ENCODE peak calls at places on chromosomes 16 and 17, in four cellular contexts. R is A549, K is GM12878, N is K562. Y is an unnamed sample.

GRCh38 chr17:29219378-29220047 is 27.1 kb upstream of the CRYBA1 start:
- DNase-seq in R (peak), K (no peak), N (peak), Y (peak)

GRCh38 chr16:17313085-17313611 is 157.6 kb downstream of the XYLT1 start:
- DNase-seq in N (no peak), R (no peak), K (no peak), Y (no peak)

GRCh38 chr17:50903604-50904521 is 37.7 kb upstream of the TOB1 start:
- DNase-seq in N (no peak), K (no peak), R (no peak), Y (no peak)

GRCh38 chr17:80559688-80560290 is 15.2 kb downstream of the RPTOR start:
- DNase-seq in N (no peak), R (no peak), K (no peak), Y (no peak)

GRCh38 chr17:79026345-79027273 is 2.6 kb downstream of the C1QTNF1 start:
- DNase-seq in K (no peak), N (no peak), R (peak), Y (peak)

GRCh38 chr17:77428901-77429734 is 288.3 kb downstream of the SEC14L1 start:
- DNase-seq in K (no peak), R (no peak), N (no peak), Y (no peak)

GRCh38 chr17:40496634-40497420 is 4.6 kb downstream of the TNS4 start:
- DNase-seq in K (no peak), N (no peak), R (no peak), Y (no peak)

GRCh38 chr17:39139137-39139516 is 12.3 kb downstream of the PLXDC1 start:
- DNase-seq in R (peak), K (no peak), N (no peak), Y (no peak)

GRCh38 chr16:64590516-64590915 is 531.3 kb downstream of the CDH11 start:
- DNase-seq in R (no peak), N (no peak), K (no peak), Y (no peak)

GRCh38 chr17:20273741-20274500 is 193.4 kb downstream of the LGALS9B start:
- DNase-seq in N (no peak), K (no peak), R (no peak), Y (no peak)

GRCh38 chr17:42284566-42284965 is 3.7 kb upstream of the STAT5A start:
- DNase-seq in K (no peak), N (no peak), R (no peak), Y (no peak)

GRCh38 chr16:2985457-2985856 is 5.2 kb upstream of the PKMYT1 start:
- DNase-seq in R (no peak), K (no peak), N (no peak), Y (no peak)

GRCh38 chr17:57270801-57271245 is 14.5 kb downstream of the MSI2 start:
- DNase-seq in R (no peak), N (no peak), K (no peak), Y (no peak)

GRCh38 chr16:74700206-74701040 is at the start of gene MLKL:
- DNase-seq in N (peak), K (peak), R (peak), Y (peak)

GRCh38 chr16:68843482-68844210 is at the start of gene TANGO6:
- DNase-seq in K (peak), N (peak), R (peak), Y (peak)

GRCh38 chr17:42311240-42312034 is 23.1 kb downstream of the STAT5A start:
- DNase-seq in R (no peak), N (peak), K (no peak), Y (peak)

GRCh38 chr17:50935201-50936124 is 69.3 kb upstream of the TOB1 start:
- DNase-seq in R (peak), K (no peak), N (no peak), Y (peak)

GRCh38 chr17:30031214-30031869 is 85.3 kb upstream of the NSRP1 start:
- DNase-seq in N (no peak), R (no peak), K (peak), Y (no peak)

GRCh38 chr16:84907575-84907974 is 87.8 kb downstream of the CRISPLD2 start:
- DNase-seq in N (no peak), R (no peak), K (no peak), Y (no peak)

GRCh38 chr16:7304257-7304656 is 28.4 kb upstream of the RBFOX1 start:
- DNase-seq in R (no peak), N (no peak), K (no peak), Y (no peak)

DNA sequence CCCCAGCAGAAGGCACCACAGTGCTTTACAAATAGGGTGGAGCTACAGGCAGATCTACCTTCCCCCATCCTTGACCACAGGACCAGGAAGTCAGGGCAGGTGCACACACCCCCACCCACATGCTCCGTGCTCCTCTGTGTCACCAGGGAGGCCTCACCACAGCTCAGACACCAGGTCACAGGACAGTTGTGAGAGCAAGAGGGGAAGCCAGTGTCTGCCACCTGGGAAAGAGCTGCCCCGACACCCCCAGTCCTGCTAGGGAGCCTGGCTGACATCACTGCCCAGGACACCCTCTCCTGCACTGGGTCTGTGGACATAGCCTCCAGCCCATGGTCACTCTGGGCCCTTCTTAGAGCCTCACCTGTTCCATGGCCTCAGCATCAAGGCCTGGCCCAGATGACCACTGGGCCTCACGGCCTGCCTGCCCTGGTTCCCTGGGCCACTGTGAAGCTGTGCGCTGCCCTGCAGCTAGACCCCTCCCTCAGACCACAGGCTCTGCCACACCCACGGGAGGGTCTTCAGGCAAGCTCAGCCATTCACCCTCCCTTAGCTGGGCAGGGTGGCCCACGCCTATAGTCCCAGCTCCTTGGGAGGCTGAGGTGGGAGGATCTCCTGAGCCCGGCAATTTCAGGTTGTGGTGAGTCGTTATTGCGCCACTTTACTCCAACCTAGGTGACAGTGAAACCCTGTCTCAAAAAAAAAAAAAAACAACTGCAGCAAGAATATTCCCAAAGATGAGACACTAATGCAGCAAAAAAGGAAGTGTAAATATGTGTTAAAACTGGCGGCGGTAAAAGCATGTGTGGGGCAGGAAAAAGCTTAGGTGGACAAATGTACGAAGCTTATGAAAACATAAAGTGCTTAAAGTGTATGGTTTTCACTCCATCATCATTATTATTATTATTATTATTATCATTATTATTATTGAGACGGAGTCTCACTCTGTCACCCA is 14.2 kb downstream of the POLR3K start:
- DNase-seq in N (no peak), R (no peak), K (peak), Y (no peak)
- TF ChIP-seq CTCF in N (no peak), R (no peak), K (no peak), Y (no peak)

DNA sequence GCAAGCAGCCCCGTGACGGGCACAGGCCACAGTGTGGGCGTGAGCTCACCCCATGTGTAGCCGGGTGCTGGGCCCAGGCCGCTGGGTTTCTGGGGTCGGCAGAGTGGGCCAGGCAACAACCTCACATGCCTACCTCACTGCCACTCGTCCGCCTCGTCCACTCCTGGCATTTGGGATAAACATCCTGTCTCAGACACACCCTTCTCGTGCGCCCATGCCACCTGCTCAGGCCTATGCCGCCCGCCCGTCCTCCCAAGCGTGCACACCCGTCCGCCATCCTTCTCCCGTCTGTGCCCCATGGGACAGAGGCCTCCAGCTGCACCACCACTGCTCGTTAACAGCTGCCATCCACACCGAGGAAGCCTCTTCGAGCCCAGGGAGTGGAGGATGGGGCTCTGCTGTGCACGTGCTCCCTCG is 64.3 kb downstream of the KLHDC4 start:
- DNase-seq in R (no peak), N (no peak), K (no peak), Y (no peak)
- TF ChIP-seq POLR2AphosphoS2 in R (no peak), N (no peak), K (no peak), Y (no peak)

GRCh38 chr17:59892849-59893616 is at the start of the genes RPS6KB1 and TUBD1:
- DNase-seq in R (peak), N (peak), K (peak), Y (peak)
- TF ChIP-seq CTCF in R (no peak), N (no peak), K (no peak), Y (no peak)

GRCh38 chr17:36149296-36149820 is 27.1 kb downstream of the TBC1D3B start:
- DNase-seq in K (no peak), N (peak), R (no peak), Y (no peak)
- TF ChIP-seq POLR2AphosphoS2 in K (no peak), N (no peak), R (no peak), Y (no peak)

GRCh38 chr17:18323007-18323406 is 7.9 kb downstream of the SMCR8 start:
- DNase-seq in R (peak), N (no peak), K (no peak), Y (no peak)
- TF ChIP-seq CTCF in R (peak), N (no peak), K (peak), Y (no peak)

GRCh38 chr16:89155851-89156739 is 15.5 kb upstream of the CDH15 start:
- DNase-seq in R (no peak), K (no peak), N (no peak), Y (no peak)

GRCh38 chr16:89154390-89155183 is 17.0 kb upstream of the CDH15 start:
- DNase-seq in R (no peak), K (no peak), N (no peak), Y (no peak)

GRCh38 chr16:89156740-89157645 is 14.6 kb upstream of the CDH15 start:
- DNase-seq in N (no peak), K (no peak), R (no peak), Y (no peak)

GRCh38 chr16:89153848-89154271 is 17.7 kb upstream of the CDH15 start:
- DNase-seq in N (no peak), K (no peak), R (no peak), Y (no peak)

GRCh38 chr16:89155184-89155679 is 16.3 kb upstream of the CDH15 start:
- DNase-seq in K (no peak), N (no peak), R (no peak), Y (no peak)
- TF ChIP-seq POLR2AphosphoS2 in K (peak), N (peak), R (no peak), Y (no peak)

DNA sequence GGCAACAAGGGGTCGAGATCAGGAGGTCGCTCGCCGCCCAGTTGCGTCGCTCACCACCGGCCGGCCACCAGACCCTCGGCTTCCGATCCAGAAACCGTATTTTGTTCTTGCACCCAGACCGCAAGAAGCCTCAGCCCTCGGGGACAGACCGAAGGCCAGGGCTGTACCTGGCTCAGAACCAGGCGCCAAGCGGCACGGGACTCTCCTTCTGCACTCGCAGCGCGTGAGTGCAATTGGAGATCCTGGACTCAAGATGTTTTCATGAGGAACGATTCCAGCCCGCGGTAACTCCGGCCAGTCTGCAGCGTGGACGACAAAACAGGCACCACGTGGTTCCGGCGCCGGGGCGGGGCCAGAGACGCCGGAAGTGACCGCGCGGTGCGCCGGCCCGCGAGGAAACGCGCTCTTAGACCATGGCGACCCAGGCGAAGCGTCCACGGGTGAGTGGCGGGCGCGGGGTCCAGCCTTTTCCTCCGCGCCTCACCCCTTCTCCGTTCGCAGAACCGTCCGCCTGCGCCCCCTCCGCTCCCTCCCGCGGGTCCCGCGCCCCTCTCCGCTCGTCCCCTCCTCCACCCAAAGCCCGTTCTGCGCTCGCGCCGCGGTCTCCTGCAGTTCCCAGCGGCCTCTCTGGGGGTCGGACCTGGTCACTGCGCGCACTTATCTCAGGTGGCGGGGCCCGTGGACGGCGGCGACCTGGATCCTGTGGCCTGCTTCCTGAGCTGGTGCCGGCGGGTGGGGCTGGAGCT is at the start of gene SETD6:
- DNase-seq in N (peak), K (no peak), R (peak), Y (peak)
- TF ChIP-seq CTCF in N (no peak), K (no peak), R (no peak), Y (peak)

DNA sequence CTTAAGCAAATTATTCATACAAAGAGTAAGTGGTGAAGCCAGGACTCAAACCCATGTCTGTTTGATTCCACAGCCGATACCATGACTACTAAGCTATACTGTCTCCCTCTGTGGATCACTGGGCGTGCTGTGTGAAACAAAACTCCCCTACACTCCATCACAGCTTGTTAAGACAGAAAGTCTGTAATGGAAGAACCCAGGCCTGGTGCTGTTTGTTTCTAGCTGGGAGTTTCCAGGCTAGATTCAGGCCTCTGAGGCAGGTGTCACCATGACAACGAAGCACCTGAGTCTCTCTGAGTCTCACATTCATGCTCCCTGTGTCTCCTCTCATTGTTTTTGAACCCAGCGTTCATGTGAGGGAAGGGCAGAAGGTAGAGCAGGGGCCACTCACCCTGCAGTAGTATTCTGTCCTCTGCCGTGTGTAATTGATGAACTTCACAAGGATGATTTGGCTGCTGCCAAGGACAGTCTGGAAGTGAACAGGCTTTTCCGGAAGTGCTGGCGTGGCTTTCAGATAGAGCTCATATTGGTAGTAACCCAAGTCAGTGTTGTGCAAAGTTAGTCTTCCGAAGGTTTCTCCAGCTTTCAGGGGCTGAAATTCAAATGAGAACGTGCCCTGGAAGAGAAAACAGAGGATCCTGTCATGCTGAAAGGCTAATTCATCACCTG is 8.6 kb upstream of the VAC14 start:
- DNase-seq in N (no peak), R (no peak), K (no peak), Y (no peak)
- TF ChIP-seq POLR2AphosphoS2 in N (no peak), R (no peak), K (no peak), Y (no peak)